ENCODE peak calls at places on chromosomes 7 and 10, in six cellular contexts. One of them, this sample, is unnamed.

GRCh38 chr7:51356849-51357516 is 40.4 kb upstream of the COBL start:
- DNase-seq in fibroblast of lung: no peak
- DNase-seq in HFFc6: no peak
- DNase-seq in activated CD8-positive, alpha-beta T cell treated with anti-CD3 and anti-CD28 coated beads for 36 hours: no peak
- DNase-seq in choroid plexus epithelial cell: no peak
- DNase-seq in fibroblast of the aortic adventitia: no peak
- DNase-seq in this sample: no peak

GRCh38 chr10:125144693-125145623 is 15.4 kb downstream of the CTBP2 start:
- DNase-seq in activated CD8-positive, alpha-beta T cell treated with anti-CD3 and anti-CD28 coated beads for 36 hours: peak
- DNase-seq in choroid plexus epithelial cell: peak
- DNase-seq in HFFc6: peak
- DNase-seq in fibroblast of lung: peak
- DNase-seq in fibroblast of the aortic adventitia: peak
- DNase-seq in this sample: no peak

GRCh38 chr10:43885842-43886241 is 237.2 kb upstream of the ZNF32 start:
- DNase-seq in fibroblast of the aortic adventitia: no peak
- DNase-seq in fibroblast of lung: no peak
- DNase-seq in activated CD8-positive, alpha-beta T cell treated with anti-CD3 and anti-CD28 coated beads for 36 hours: no peak
- DNase-seq in choroid plexus epithelial cell: no peak
- DNase-seq in HFFc6: no peak
- DNase-seq in this sample: no peak

GRCh38 chr10:79063071-79063491 is 5.7 kb upstream of the ZMIZ1 start:
- DNase-seq in activated CD8-positive, alpha-beta T cell treated with anti-CD3 and anti-CD28 coated beads for 36 hours: no peak
- DNase-seq in HFFc6: no peak
- DNase-seq in fibroblast of lung: no peak
- DNase-seq in choroid plexus epithelial cell: no peak
- DNase-seq in fibroblast of the aortic adventitia: no peak
- DNase-seq in this sample: peak

GRCh38 chr10:12394236-12395033 is 45.1 kb downstream of the CAMK1D start:
- DNase-seq in fibroblast of the aortic adventitia: no peak
- DNase-seq in activated CD8-positive, alpha-beta T cell treated with anti-CD3 and anti-CD28 coated beads for 36 hours: peak
- DNase-seq in fibroblast of lung: no peak
- DNase-seq in HFFc6: no peak
- DNase-seq in choroid plexus epithelial cell: peak
- DNase-seq in this sample: no peak

GRCh38 chr10:31374146-31374696 is 55.2 kb downstream of the ZEB1 start:
- DNase-seq in fibroblast of lung: peak
- DNase-seq in fibroblast of the aortic adventitia: no peak
- DNase-seq in activated CD8-positive, alpha-beta T cell treated with anti-CD3 and anti-CD28 coated beads for 36 hours: no peak
- DNase-seq in HFFc6: no peak
- DNase-seq in choroid plexus epithelial cell: peak
- DNase-seq in this sample: no peak

GRCh38 chr10:99337261-99337905 is 8.2 kb downstream of the CNNM1 start:
- DNase-seq in fibroblast of the aortic adventitia: no peak
- DNase-seq in HFFc6: peak
- DNase-seq in fibroblast of lung: no peak
- DNase-seq in activated CD8-positive, alpha-beta T cell treated with anti-CD3 and anti-CD28 coated beads for 36 hours: no peak
- DNase-seq in choroid plexus epithelial cell: no peak
- DNase-seq in this sample: no peak

GRCh38 chr7:89837515-89837914 is 316.8 kb upstream of the STEAP1 start:
- DNase-seq in fibroblast of lung: peak
- DNase-seq in HFFc6: no peak
- DNase-seq in choroid plexus epithelial cell: peak
- DNase-seq in activated CD8-positive, alpha-beta T cell treated with anti-CD3 and anti-CD28 coated beads for 36 hours: no peak
- DNase-seq in fibroblast of the aortic adventitia: no peak
- DNase-seq in this sample: no peak

GRCh38 chr7:95608344-95609173 is 12.2 kb upstream of the PDK4 start:
- DNase-seq in fibroblast of lung: peak
- DNase-seq in fibroblast of the aortic adventitia: peak
- DNase-seq in activated CD8-positive, alpha-beta T cell treated with anti-CD3 and anti-CD28 coated beads for 36 hours: peak
- DNase-seq in choroid plexus epithelial cell: peak
- DNase-seq in HFFc6: peak
- DNase-seq in this sample: peak

GRCh38 chr10:17644485-17644964 is 574 bp downstream of the STAM start:
- DNase-seq in choroid plexus epithelial cell: peak
- DNase-seq in fibroblast of lung: peak
- DNase-seq in fibroblast of the aortic adventitia: peak
- DNase-seq in HFFc6: peak
- DNase-seq in activated CD8-positive, alpha-beta T cell treated with anti-CD3 and anti-CD28 coated beads for 36 hours: peak
- DNase-seq in this sample: peak

GRCh38 chr7:450741-451140 is 68.9 kb downstream of the PDGFA start:
- DNase-seq in fibroblast of the aortic adventitia: no peak
- DNase-seq in HFFc6: no peak
- DNase-seq in choroid plexus epithelial cell: no peak
- DNase-seq in fibroblast of lung: no peak
- DNase-seq in activated CD8-positive, alpha-beta T cell treated with anti-CD3 and anti-CD28 coated beads for 36 hours: peak
- DNase-seq in this sample: no peak

GRCh38 chr7:44065431-44066110 is at the start of gene PGAM2:
- DNase-seq in HFFc6: peak
- DNase-seq in fibroblast of lung: no peak
- DNase-seq in fibroblast of the aortic adventitia: no peak
- DNase-seq in activated CD8-positive, alpha-beta T cell treated with anti-CD3 and anti-CD28 coated beads for 36 hours: peak
- DNase-seq in choroid plexus epithelial cell: peak
- DNase-seq in this sample: peak

GRCh38 chr10:31871266-31871887 is 57.3 kb downstream of the ARHGAP12 start:
- DNase-seq in activated CD8-positive, alpha-beta T cell treated with anti-CD3 and anti-CD28 coated beads for 36 hours: no peak
- DNase-seq in fibroblast of lung: no peak
- DNase-seq in choroid plexus epithelial cell: no peak
- DNase-seq in fibroblast of the aortic adventitia: no peak
- DNase-seq in HFFc6: no peak
- DNase-seq in this sample: no peak

GRCh38 chr10:13949844-13950542 is 363.2 kb downstream of the PRPF18 start:
- DNase-seq in fibroblast of lung: peak
- DNase-seq in activated CD8-positive, alpha-beta T cell treated with anti-CD3 and anti-CD28 coated beads for 36 hours: no peak
- DNase-seq in fibroblast of the aortic adventitia: peak
- DNase-seq in HFFc6: peak
- DNase-seq in choroid plexus epithelial cell: peak
- DNase-seq in this sample: no peak

GRCh38 chr7:133053321-133053891 is 28.5 kb downstream of the CHCHD3 start:
- DNase-seq in fibroblast of the aortic adventitia: peak
- DNase-seq in fibroblast of lung: peak
- DNase-seq in choroid plexus epithelial cell: peak
- DNase-seq in activated CD8-positive, alpha-beta T cell treated with anti-CD3 and anti-CD28 coated beads for 36 hours: no peak
- DNase-seq in HFFc6: peak
- DNase-seq in this sample: no peak

DNA sequence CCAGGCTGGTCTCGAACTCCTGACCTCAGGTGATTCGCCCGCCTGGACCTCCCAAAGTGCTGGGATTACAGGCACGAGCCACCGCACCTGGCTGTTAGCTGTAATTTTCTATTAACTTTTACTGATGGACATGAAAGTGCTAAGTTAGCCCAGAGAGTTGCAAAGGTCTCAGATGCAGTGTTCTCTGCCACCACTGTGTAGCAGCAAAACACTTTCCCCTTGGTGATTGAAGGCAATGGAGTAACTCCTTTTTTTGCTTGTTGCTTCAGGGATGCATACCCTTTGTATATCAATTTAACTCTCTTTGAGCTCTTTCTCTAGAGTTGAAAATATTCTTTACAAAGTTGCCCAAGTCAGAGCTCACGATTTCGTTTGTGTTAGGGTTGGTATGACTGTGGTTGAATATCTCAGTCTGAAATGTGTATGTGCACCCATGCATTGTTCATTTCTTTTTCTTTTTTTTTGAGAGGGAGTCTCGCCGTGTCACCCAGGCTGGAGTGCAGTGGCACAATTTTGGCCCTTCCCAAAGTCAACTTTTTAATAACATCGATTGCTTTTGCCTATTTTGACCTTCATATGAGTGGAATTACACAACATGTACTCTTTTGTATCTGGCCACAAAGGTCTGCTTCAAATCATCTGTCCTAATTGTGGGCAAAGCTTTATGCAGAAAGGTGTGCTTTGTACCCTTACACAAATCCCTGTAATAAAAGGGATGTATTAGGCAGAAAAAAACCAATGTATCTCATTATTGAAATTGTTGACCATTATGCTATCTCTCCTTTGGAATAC is 52.6 kb downstream of the GTF2I start:
- DNase-seq in choroid plexus epithelial cell: peak
- DNase-seq in activated CD8-positive, alpha-beta T cell treated with anti-CD3 and anti-CD28 coated beads for 36 hours: no peak
- DNase-seq in HFFc6: no peak
- DNase-seq in fibroblast of the aortic adventitia: no peak
- DNase-seq in fibroblast of lung: no peak
- DNase-seq in this sample: no peak
- TF ChIP-seq CTCF in choroid plexus epithelial cell: peak
- TF ChIP-seq CTCF in activated CD8-positive, alpha-beta T cell treated with anti-CD3 and anti-CD28 coated beads for 36 hours: no peak
- TF ChIP-seq CTCF in HFFc6: peak
- TF ChIP-seq CTCF in fibroblast of the aortic adventitia: peak
- TF ChIP-seq CTCF in fibroblast of lung: no peak
- TF ChIP-seq CTCF in this sample: no peak

GRCh38 chr7:136693166-136694119 is 175.0 kb upstream of the CHRM2 start:
- DNase-seq in activated CD8-positive, alpha-beta T cell treated with anti-CD3 and anti-CD28 coated beads for 36 hours: no peak
- DNase-seq in choroid plexus epithelial cell: no peak
- DNase-seq in fibroblast of the aortic adventitia: no peak
- DNase-seq in fibroblast of lung: no peak
- DNase-seq in HFFc6: no peak
- DNase-seq in this sample: no peak

GRCh38 chr7:136688601-136689000 is 179.9 kb upstream of the CHRM2 start:
- DNase-seq in activated CD8-positive, alpha-beta T cell treated with anti-CD3 and anti-CD28 coated beads for 36 hours: no peak
- DNase-seq in choroid plexus epithelial cell: no peak
- DNase-seq in fibroblast of lung: no peak
- DNase-seq in fibroblast of the aortic adventitia: no peak
- DNase-seq in HFFc6: no peak
- DNase-seq in this sample: no peak

GRCh38 chr7:136692221-136692620 is 176.2 kb upstream of the CHRM2 start:
- DNase-seq in activated CD8-positive, alpha-beta T cell treated with anti-CD3 and anti-CD28 coated beads for 36 hours: no peak
- DNase-seq in choroid plexus epithelial cell: no peak
- DNase-seq in fibroblast of lung: no peak
- DNase-seq in fibroblast of the aortic adventitia: no peak
- DNase-seq in HFFc6: no peak
- DNase-seq in this sample: no peak

GRCh38 chr7:136685506-136685905 is 182.9 kb upstream of the CHRM2 start:
- DNase-seq in fibroblast of the aortic adventitia: no peak
- DNase-seq in choroid plexus epithelial cell: peak
- DNase-seq in HFFc6: no peak
- DNase-seq in fibroblast of lung: no peak
- DNase-seq in activated CD8-positive, alpha-beta T cell treated with anti-CD3 and anti-CD28 coated beads for 36 hours: no peak
- DNase-seq in this sample: no peak

GRCh38 chr7:136687693-136688322 is 180.6 kb upstream of the CHRM2 start:
- DNase-seq in fibroblast of the aortic adventitia: peak
- DNase-seq in fibroblast of lung: peak
- DNase-seq in activated CD8-positive, alpha-beta T cell treated with anti-CD3 and anti-CD28 coated beads for 36 hours: peak
- DNase-seq in choroid plexus epithelial cell: peak
- DNase-seq in HFFc6: peak
- DNase-seq in this sample: no peak
- TF ChIP-seq CTCF in fibroblast of the aortic adventitia: peak
- TF ChIP-seq CTCF in fibroblast of lung: peak
- TF ChIP-seq CTCF in activated CD8-positive, alpha-beta T cell treated with anti-CD3 and anti-CD28 coated beads for 36 hours: peak
- TF ChIP-seq CTCF in choroid plexus epithelial cell: peak
- TF ChIP-seq CTCF in HFFc6: peak
- TF ChIP-seq CTCF in this sample: peak

DNA sequence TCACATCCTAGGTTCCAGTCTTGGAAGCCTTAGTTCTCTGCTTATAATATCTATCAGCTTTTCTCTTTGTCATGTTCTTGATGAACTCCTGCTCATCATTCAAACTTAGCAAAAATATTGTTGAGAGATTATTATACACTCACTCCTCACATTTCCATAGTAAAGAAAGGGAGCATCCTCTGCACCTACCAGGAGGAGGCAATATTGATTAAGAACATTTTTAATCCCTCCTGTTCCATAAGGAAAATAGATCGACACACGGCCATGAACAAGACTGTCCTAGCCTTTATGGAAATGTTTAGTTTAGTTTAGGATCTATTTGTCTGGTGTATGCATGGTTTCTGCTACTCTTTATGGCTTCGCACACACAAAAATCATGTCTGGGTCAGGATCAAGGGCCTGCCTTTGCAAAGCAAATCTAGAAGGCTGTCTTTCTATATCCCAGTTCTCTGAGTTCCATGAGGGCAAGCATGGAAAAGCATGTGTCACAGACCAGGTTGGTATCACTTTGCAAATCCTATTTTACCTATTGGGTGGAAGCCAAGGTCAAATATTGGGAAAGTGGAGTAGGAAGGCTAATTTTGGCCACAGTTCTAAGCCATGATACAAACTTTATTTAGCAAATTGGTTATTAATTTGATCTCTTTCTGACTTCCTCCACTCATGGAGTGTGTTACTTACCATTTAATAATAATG is 164.4 kb downstream of the MDFIC start:
- DNase-seq in HFFc6: no peak
- DNase-seq in fibroblast of the aortic adventitia: no peak
- DNase-seq in activated CD8-positive, alpha-beta T cell treated with anti-CD3 and anti-CD28 coated beads for 36 hours: no peak
- DNase-seq in fibroblast of lung: no peak
- DNase-seq in choroid plexus epithelial cell: no peak
- DNase-seq in this sample: no peak
- TF ChIP-seq CTCF in HFFc6: peak
- TF ChIP-seq CTCF in fibroblast of the aortic adventitia: no peak
- TF ChIP-seq CTCF in activated CD8-positive, alpha-beta T cell treated with anti-CD3 and anti-CD28 coated beads for 36 hours: no peak
- TF ChIP-seq CTCF in fibroblast of lung: no peak
- TF ChIP-seq CTCF in choroid plexus epithelial cell: no peak
- TF ChIP-seq CTCF in this sample: no peak

GRCh38 chr10:91614254-91614624 is 18.6 kb downstream of the PPP1R3C start:
- DNase-seq in activated CD8-positive, alpha-beta T cell treated with anti-CD3 and anti-CD28 coated beads for 36 hours: no peak
- DNase-seq in fibroblast of lung: peak
- DNase-seq in choroid plexus epithelial cell: peak
- DNase-seq in HFFc6: peak
- DNase-seq in fibroblast of the aortic adventitia: peak
- DNase-seq in this sample: no peak

GRCh38 chr10:91610444-91610843 is 22.4 kb downstream of the PPP1R3C start:
- DNase-seq in fibroblast of the aortic adventitia: no peak
- DNase-seq in fibroblast of lung: no peak
- DNase-seq in activated CD8-positive, alpha-beta T cell treated with anti-CD3 and anti-CD28 coated beads for 36 hours: no peak
- DNase-seq in choroid plexus epithelial cell: no peak
- DNase-seq in HFFc6: peak
- DNase-seq in this sample: no peak

GRCh38 chr10:91610919-91611318 is 22.0 kb downstream of the PPP1R3C start:
- DNase-seq in fibroblast of lung: no peak
- DNase-seq in fibroblast of the aortic adventitia: no peak
- DNase-seq in HFFc6: no peak
- DNase-seq in choroid plexus epithelial cell: no peak
- DNase-seq in activated CD8-positive, alpha-beta T cell treated with anti-CD3 and anti-CD28 coated beads for 36 hours: no peak
- DNase-seq in this sample: no peak

GRCh38 chr10:91616124-91616523 is 16.7 kb downstream of the PPP1R3C start:
- DNase-seq in fibroblast of the aortic adventitia: peak
- DNase-seq in choroid plexus epithelial cell: peak
- DNase-seq in activated CD8-positive, alpha-beta T cell treated with anti-CD3 and anti-CD28 coated beads for 36 hours: no peak
- DNase-seq in HFFc6: no peak
- DNase-seq in fibroblast of lung: peak
- DNase-seq in this sample: no peak

DNA sequence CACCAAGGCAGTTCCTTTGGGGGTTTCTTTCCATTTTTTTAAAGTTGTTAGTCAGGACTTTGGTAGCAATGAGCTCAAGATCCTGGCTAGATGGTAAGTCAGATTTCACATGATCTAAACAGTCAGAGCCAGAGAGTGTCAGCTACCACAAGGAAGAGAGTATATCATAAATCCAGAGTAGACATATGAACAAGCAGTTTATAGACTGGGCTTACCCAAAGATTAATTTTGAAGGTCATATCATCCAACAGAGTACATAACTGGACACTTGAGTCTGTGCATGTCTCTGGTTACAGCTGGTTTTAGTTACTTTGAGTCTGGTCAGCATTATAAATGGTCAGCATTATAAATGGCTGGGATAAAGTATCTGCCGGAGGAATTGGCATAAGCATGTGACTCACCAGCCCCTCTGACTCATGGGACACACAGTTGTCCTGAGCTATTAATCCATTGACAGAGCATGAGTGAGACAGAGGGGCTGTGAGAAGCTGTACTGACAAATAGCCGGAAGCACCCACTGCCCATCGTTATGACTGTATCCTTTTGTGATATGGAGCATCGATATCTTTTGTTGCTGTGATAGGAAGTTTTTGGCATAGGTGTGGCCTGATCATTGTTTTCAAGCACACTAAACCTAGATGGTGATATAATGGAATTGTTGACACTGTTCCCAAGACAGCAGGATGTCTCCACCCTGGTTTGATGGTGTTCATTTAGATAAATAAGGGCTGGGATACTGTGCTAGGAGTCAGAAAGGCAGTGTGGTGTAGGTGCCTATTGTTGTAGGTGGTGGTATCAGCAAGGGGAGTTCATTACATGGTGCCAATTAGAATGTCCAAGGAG is 19.2 kb downstream of the PPP1R3C start:
- DNase-seq in HFFc6: peak
- DNase-seq in fibroblast of lung: peak
- DNase-seq in fibroblast of the aortic adventitia: peak
- DNase-seq in activated CD8-positive, alpha-beta T cell treated with anti-CD3 and anti-CD28 coated beads for 36 hours: no peak
- DNase-seq in choroid plexus epithelial cell: peak
- DNase-seq in this sample: no peak
- TF ChIP-seq CTCF in HFFc6: no peak
- TF ChIP-seq CTCF in fibroblast of lung: no peak
- TF ChIP-seq CTCF in fibroblast of the aortic adventitia: no peak
- TF ChIP-seq CTCF in activated CD8-positive, alpha-beta T cell treated with anti-CD3 and anti-CD28 coated beads for 36 hours: no peak
- TF ChIP-seq CTCF in choroid plexus epithelial cell: no peak
- TF ChIP-seq CTCF in this sample: no peak